ENCODE peak calls at places on chromosomes 5 and 9, in six cellular contexts. One of them, this sample, is unnamed.

GRCh38 chr9:134992755-134993124 is 75.0 kb upstream of the FCN1 start:
- DNase-seq in stomach: no peak
- DNase-seq in epithelial cell of proximal tubule: no peak
- DNase-seq in esophagus muscularis mucosa: no peak
- DNase-seq in dorsolateral prefrontal cortex: no peak
- DNase-seq in NCI-H524: no peak
- DNase-seq in this sample: no peak

GRCh38 chr5:9869616-9870288 is 239.6 kb upstream of the TAS2R1 start:
- DNase-seq in stomach: no peak
- DNase-seq in epithelial cell of proximal tubule: no peak
- DNase-seq in esophagus muscularis mucosa: peak; percentile 60
- DNase-seq in dorsolateral prefrontal cortex: no peak
- DNase-seq in NCI-H524: no peak
- DNase-seq in this sample: no peak

GRCh38 chr5:135225856-135226560 is 173.0 kb downstream of the MACROH2A1 start:
- DNase-seq in stomach: no peak
- DNase-seq in epithelial cell of proximal tubule: no peak
- DNase-seq in esophagus muscularis mucosa: no peak
- DNase-seq in dorsolateral prefrontal cortex: no peak
- DNase-seq in NCI-H524: peak; percentile 70
- DNase-seq in this sample: no peak

GRCh38 chr9:124621371-124622328 is 114.5 kb upstream of the NR5A1 start:
- DNase-seq in stomach: no peak
- DNase-seq in epithelial cell of proximal tubule: peak; percentile 88
- DNase-seq in esophagus muscularis mucosa: no peak
- DNase-seq in dorsolateral prefrontal cortex: no peak
- DNase-seq in NCI-H524: no peak
- DNase-seq in this sample: no peak

GRCh38 chr9:127629468-127630081 is 17.5 kb downstream of the STXBP1 start:
- DNase-seq in stomach: no peak
- DNase-seq in epithelial cell of proximal tubule: no peak
- DNase-seq in esophagus muscularis mucosa: no peak
- DNase-seq in dorsolateral prefrontal cortex: no peak
- DNase-seq in NCI-H524: no peak
- DNase-seq in this sample: no peak

GRCh38 chr5:72917371-72917776 is 38.5 kb upstream of the FCHO2 start:
- DNase-seq in stomach: no peak
- DNase-seq in epithelial cell of proximal tubule: no peak
- DNase-seq in esophagus muscularis mucosa: no peak
- DNase-seq in dorsolateral prefrontal cortex: no peak
- DNase-seq in NCI-H524: peak; percentile 52
- DNase-seq in this sample: no peak

GRCh38 chr9:128718047-128718446 is 5.9 kb downstream of the ZDHHC12 start:
- DNase-seq in stomach: no peak
- DNase-seq in epithelial cell of proximal tubule: no peak
- DNase-seq in esophagus muscularis mucosa: no peak
- DNase-seq in dorsolateral prefrontal cortex: no peak
- DNase-seq in NCI-H524: no peak
- DNase-seq in this sample: no peak

GRCh38 chr5:56126487-56127179 is 106.5 kb downstream of the ANKRD55 start:
- DNase-seq in stomach: no peak
- DNase-seq in epithelial cell of proximal tubule: no peak
- DNase-seq in esophagus muscularis mucosa: no peak
- DNase-seq in dorsolateral prefrontal cortex: no peak
- DNase-seq in NCI-H524: no peak
- DNase-seq in this sample: no peak

GRCh38 chr9:135919318-135919717 is 12.0 kb upstream of the CAMSAP1 start:
- DNase-seq in stomach: no peak
- DNase-seq in epithelial cell of proximal tubule: no peak
- DNase-seq in esophagus muscularis mucosa: no peak
- DNase-seq in dorsolateral prefrontal cortex: no peak
- DNase-seq in NCI-H524: no peak
- DNase-seq in this sample: peak; percentile 36

GRCh38 chr5:87589587-87589986 is 176.9 kb upstream of the CCNH start:
- DNase-seq in stomach: no peak
- DNase-seq in epithelial cell of proximal tubule: no peak
- DNase-seq in esophagus muscularis mucosa: no peak
- DNase-seq in dorsolateral prefrontal cortex: no peak
- DNase-seq in NCI-H524: no peak
- DNase-seq in this sample: no peak

GRCh38 chr5:9545959-9546851 is at the start of gene SEMA5A:
- DNase-seq in stomach: peak; percentile 72
- DNase-seq in epithelial cell of proximal tubule: no peak
- DNase-seq in esophagus muscularis mucosa: no peak
- DNase-seq in dorsolateral prefrontal cortex: peak; percentile 61
- DNase-seq in NCI-H524: no peak
- DNase-seq in this sample: peak; percentile 80

GRCh38 chr9:95645992-95646391 is 129.2 kb upstream of the PTCH1 start:
- DNase-seq in stomach: no peak
- DNase-seq in epithelial cell of proximal tubule: peak; percentile 52
- DNase-seq in esophagus muscularis mucosa: no peak
- DNase-seq in dorsolateral prefrontal cortex: no peak
- DNase-seq in NCI-H524: no peak
- DNase-seq in this sample: no peak

GRCh38 chr5:145562931-145563330 is 272.2 kb downstream of the PRELID2 start:
- DNase-seq in stomach: no peak
- DNase-seq in epithelial cell of proximal tubule: no peak
- DNase-seq in esophagus muscularis mucosa: no peak
- DNase-seq in dorsolateral prefrontal cortex: no peak
- DNase-seq in NCI-H524: no peak
- DNase-seq in this sample: no peak

GRCh38 chr9:81722277-81722676 is 32.9 kb upstream of the TLE1 start:
- DNase-seq in stomach: no peak
- DNase-seq in epithelial cell of proximal tubule: no peak
- DNase-seq in esophagus muscularis mucosa: no peak
- DNase-seq in dorsolateral prefrontal cortex: no peak
- DNase-seq in NCI-H524: no peak
- DNase-seq in this sample: no peak

GRCh38 chr9:136546697-136547481 is 1.0 kb upstream of the NOTCH1 start:
- DNase-seq in stomach: peak; percentile 83
- DNase-seq in epithelial cell of proximal tubule: no peak
- DNase-seq in esophagus muscularis mucosa: peak; percentile 94
- DNase-seq in dorsolateral prefrontal cortex: no peak
- DNase-seq in NCI-H524: no peak
- DNase-seq in this sample: no peak

GRCh38 chr5:62385136-62385535 is 18.6 kb downstream of the DIMT1 start:
- DNase-seq in stomach: no peak
- DNase-seq in epithelial cell of proximal tubule: no peak
- DNase-seq in esophagus muscularis mucosa: no peak
- DNase-seq in dorsolateral prefrontal cortex: no peak
- DNase-seq in NCI-H524: no peak
- DNase-seq in this sample: peak; percentile 19

GRCh38 chr5:30808996-30809395 is 384.5 kb upstream of the CDH6 start:
- DNase-seq in stomach: no peak
- DNase-seq in epithelial cell of proximal tubule: no peak
- DNase-seq in esophagus muscularis mucosa: no peak
- DNase-seq in dorsolateral prefrontal cortex: no peak
- DNase-seq in NCI-H524: peak; percentile 17
- DNase-seq in this sample: no peak

GRCh38 chr5:179454354-179454753 is 96.0 kb upstream of the RUFY1 start:
- DNase-seq in stomach: no peak
- DNase-seq in epithelial cell of proximal tubule: no peak
- DNase-seq in esophagus muscularis mucosa: no peak
- DNase-seq in dorsolateral prefrontal cortex: no peak
- DNase-seq in NCI-H524: no peak
- DNase-seq in this sample: no peak

GRCh38 chr5:38463634-38464521 is 92.6 kb downstream of the LIFR start:
- DNase-seq in stomach: no peak
- DNase-seq in epithelial cell of proximal tubule: peak; percentile 85
- DNase-seq in esophagus muscularis mucosa: peak; percentile 82
- DNase-seq in dorsolateral prefrontal cortex: no peak
- DNase-seq in NCI-H524: no peak
- DNase-seq in this sample: peak; percentile 43

GRCh38 chr5:135071311-135071710 is 37.3 kb upstream of the PITX1 start:
- DNase-seq in stomach: no peak
- DNase-seq in epithelial cell of proximal tubule: no peak
- DNase-seq in esophagus muscularis mucosa: no peak
- DNase-seq in dorsolateral prefrontal cortex: peak; percentile 20
- DNase-seq in NCI-H524: no peak
- DNase-seq in this sample: no peak

GRCh38 chr9:130184983-130185382 is 12.8 kb downstream of the NCS1 start:
- DNase-seq in stomach: no peak
- DNase-seq in epithelial cell of proximal tubule: no peak
- DNase-seq in esophagus muscularis mucosa: no peak
- DNase-seq in dorsolateral prefrontal cortex: no peak
- DNase-seq in NCI-H524: no peak
- DNase-seq in this sample: no peak

GRCh38 chr5:53246042-53246836 is 136.7 kb upstream of the MOCS2 start:
- DNase-seq in stomach: no peak
- DNase-seq in epithelial cell of proximal tubule: no peak
- DNase-seq in esophagus muscularis mucosa: no peak
- DNase-seq in dorsolateral prefrontal cortex: no peak
- DNase-seq in NCI-H524: no peak
- DNase-seq in this sample: no peak

GRCh38 chr5:132947661-132948060 is 15.8 kb downstream of the AFF4 start:
- DNase-seq in stomach: no peak
- DNase-seq in epithelial cell of proximal tubule: no peak
- DNase-seq in esophagus muscularis mucosa: no peak
- DNase-seq in dorsolateral prefrontal cortex: no peak
- DNase-seq in NCI-H524: no peak
- DNase-seq in this sample: no peak

GRCh38 chr5:66933066-66933465 is 263.5 kb downstream of the CD180 start:
- DNase-seq in stomach: no peak
- DNase-seq in epithelial cell of proximal tubule: no peak
- DNase-seq in esophagus muscularis mucosa: no peak
- DNase-seq in dorsolateral prefrontal cortex: no peak
- DNase-seq in NCI-H524: no peak
- DNase-seq in this sample: no peak

GRCh38 chr9:92506184-92506857 is 24.0 kb upstream of the ASPN start:
- DNase-seq in stomach: no peak
- DNase-seq in epithelial cell of proximal tubule: peak; percentile 7
- DNase-seq in esophagus muscularis mucosa: no peak
- DNase-seq in dorsolateral prefrontal cortex: no peak
- DNase-seq in NCI-H524: no peak
- DNase-seq in this sample: no peak

GRCh38 chr5:126433708-126434107 is 10.5 kb downstream of the GRAMD2B start:
- DNase-seq in stomach: no peak
- DNase-seq in epithelial cell of proximal tubule: no peak
- DNase-seq in esophagus muscularis mucosa: no peak
- DNase-seq in dorsolateral prefrontal cortex: no peak
- DNase-seq in NCI-H524: no peak
- DNase-seq in this sample: no peak

GRCh38 chr5:179193746-179194145 is 133.6 kb downstream of the ZNF354C start:
- DNase-seq in stomach: no peak
- DNase-seq in epithelial cell of proximal tubule: no peak
- DNase-seq in esophagus muscularis mucosa: no peak
- DNase-seq in dorsolateral prefrontal cortex: no peak
- DNase-seq in NCI-H524: no peak
- DNase-seq in this sample: no peak

GRCh38 chr5:135534609-135535419 is 950 bp downstream of the NEUROG1 start:
- DNase-seq in stomach: no peak
- DNase-seq in epithelial cell of proximal tubule: no peak
- DNase-seq in esophagus muscularis mucosa: no peak
- DNase-seq in dorsolateral prefrontal cortex: no peak
- DNase-seq in NCI-H524: no peak
- DNase-seq in this sample: no peak

GRCh38 chr5:96788112-96788749 is 19.5 kb downstream of the ERAP1 start:
- DNase-seq in stomach: no peak
- DNase-seq in epithelial cell of proximal tubule: no peak
- DNase-seq in esophagus muscularis mucosa: no peak
- DNase-seq in dorsolateral prefrontal cortex: no peak
- DNase-seq in NCI-H524: no peak
- DNase-seq in this sample: no peak

GRCh38 chr5:68332546-68332945 is 117.0 kb downstream of the PIK3R1 start:
- DNase-seq in stomach: no peak
- DNase-seq in epithelial cell of proximal tubule: no peak
- DNase-seq in esophagus muscularis mucosa: no peak
- DNase-seq in dorsolateral prefrontal cortex: no peak
- DNase-seq in NCI-H524: no peak
- DNase-seq in this sample: no peak

GRCh38 chr9:137411260-137411659 is 11.7 kb downstream of the EXD3 start:
- DNase-seq in stomach: no peak
- DNase-seq in epithelial cell of proximal tubule: no peak
- DNase-seq in esophagus muscularis mucosa: no peak
- DNase-seq in dorsolateral prefrontal cortex: no peak
- DNase-seq in NCI-H524: no peak
- DNase-seq in this sample: no peak

GRCh38 chr5:160473736-160474483 is 52.3 kb downstream of the PTTG1 start:
- DNase-seq in stomach: no peak
- DNase-seq in epithelial cell of proximal tubule: no peak
- DNase-seq in esophagus muscularis mucosa: no peak
- DNase-seq in dorsolateral prefrontal cortex: no peak
- DNase-seq in NCI-H524: no peak
- DNase-seq in this sample: no peak

GRCh38 chr9:134830126-134830525 is 50.5 kb upstream of the FCN2 start:
- DNase-seq in stomach: no peak
- DNase-seq in epithelial cell of proximal tubule: no peak
- DNase-seq in esophagus muscularis mucosa: no peak
- DNase-seq in dorsolateral prefrontal cortex: peak; percentile 60
- DNase-seq in NCI-H524: peak; percentile 59
- DNase-seq in this sample: no peak

GRCh38 chr9:6687180-6687579 is 41.7 kb upstream of the GLDC start:
- DNase-seq in stomach: no peak
- DNase-seq in epithelial cell of proximal tubule: no peak
- DNase-seq in esophagus muscularis mucosa: no peak
- DNase-seq in dorsolateral prefrontal cortex: no peak
- DNase-seq in NCI-H524: no peak
- DNase-seq in this sample: no peak

GRCh38 chr9:107437716-107438115 is 51.9 kb downstream of the KLF4 start:
- DNase-seq in stomach: no peak
- DNase-seq in epithelial cell of proximal tubule: no peak
- DNase-seq in esophagus muscularis mucosa: no peak
- DNase-seq in dorsolateral prefrontal cortex: no peak
- DNase-seq in NCI-H524: no peak
- DNase-seq in this sample: no peak

GRCh38 chr9:31394040-31394473 is 990.4 kb upstream of the ACO1 start:
- DNase-seq in stomach: no peak
- DNase-seq in epithelial cell of proximal tubule: peak; percentile 41
- DNase-seq in esophagus muscularis mucosa: no peak
- DNase-seq in dorsolateral prefrontal cortex: no peak
- DNase-seq in NCI-H524: peak; percentile 89
- DNase-seq in this sample: no peak

GRCh38 chr9:77883846-77884771 is 147.5 kb downstream of the GNAQ start:
- DNase-seq in stomach: no peak
- DNase-seq in epithelial cell of proximal tubule: peak; percentile 22
- DNase-seq in esophagus muscularis mucosa: no peak
- DNase-seq in dorsolateral prefrontal cortex: no peak
- DNase-seq in NCI-H524: no peak
- DNase-seq in this sample: no peak

GRCh38 chr9:134058716-134059115 is 9.1 kb downstream of the BRD3 start:
- DNase-seq in stomach: peak; percentile 24
- DNase-seq in epithelial cell of proximal tubule: no peak
- DNase-seq in esophagus muscularis mucosa: no peak
- DNase-seq in dorsolateral prefrontal cortex: no peak
- DNase-seq in NCI-H524: no peak
- DNase-seq in this sample: no peak

GRCh38 chr9:109507421-109507838 is 9.3 kb upstream of the PTPN3 start:
- DNase-seq in stomach: no peak
- DNase-seq in epithelial cell of proximal tubule: peak; percentile 79
- DNase-seq in esophagus muscularis mucosa: no peak
- DNase-seq in dorsolateral prefrontal cortex: no peak
- DNase-seq in NCI-H524: no peak
- DNase-seq in this sample: peak; percentile 60

GRCh38 chr9:124510650-124511425 is 3.6 kb upstream of the NR5A1 start:
- DNase-seq in stomach: no peak
- DNase-seq in epithelial cell of proximal tubule: no peak
- DNase-seq in esophagus muscularis mucosa: no peak
- DNase-seq in dorsolateral prefrontal cortex: no peak
- DNase-seq in NCI-H524: no peak
- DNase-seq in this sample: no peak